ENCODE peak calls at places on chromosomes 11 and 22, in seven cellular contexts. One of them, this sample, is unnamed.
A peak's percentile ranks its signal among the peaks of the same experiment; 100 is the strongest.

GRCh38 chr11:47987781-47988180 is 7.4 kb downstream of the PTPRJ start:
- DNase-seq in stimulated activated CD8-positive, alpha-beta memory T cell treated with anti-CD3 and anti-CD28 coated beads, Interleukin-12 subunit alpha, Interleukin-12 subunit beta, amount 100 ng/mL, for 4 hours: no peak
- DNase-seq in mucosa of gallbladder: no peak
- DNase-seq in NCI-H1417 treated with DMSO at 0.1 percent for 48 hours: no peak
- DNase-seq in Calu3: peak; percentile 58
- DNase-seq in HT1080: no peak
- DNase-seq in left cardiac atrium: no peak
- DNase-seq in this sample: no peak

GRCh38 chr22:39496131-39496838 is 5.8 kb upstream of the MIEF1 start:
- DNase-seq in stimulated activated CD8-positive, alpha-beta memory T cell treated with anti-CD3 and anti-CD28 coated beads, Interleukin-12 subunit alpha, Interleukin-12 subunit beta, amount 100 ng/mL, for 4 hours: no peak
- DNase-seq in mucosa of gallbladder: peak; percentile 70
- DNase-seq in NCI-H1417 treated with DMSO at 0.1 percent for 48 hours: no peak
- DNase-seq in Calu3: peak; percentile 64
- DNase-seq in HT1080: peak; percentile 46
- DNase-seq in left cardiac atrium: peak; percentile 77
- DNase-seq in this sample: peak; percentile 70

GRCh38 chr22:23265389-23265700 is 85.0 kb downstream of the BCR start:
- DNase-seq in stimulated activated CD8-positive, alpha-beta memory T cell treated with anti-CD3 and anti-CD28 coated beads, Interleukin-12 subunit alpha, Interleukin-12 subunit beta, amount 100 ng/mL, for 4 hours: no peak
- DNase-seq in mucosa of gallbladder: no peak
- DNase-seq in NCI-H1417 treated with DMSO at 0.1 percent for 48 hours: no peak
- DNase-seq in Calu3: no peak
- DNase-seq in HT1080: no peak
- DNase-seq in left cardiac atrium: no peak
- DNase-seq in this sample: no peak

GRCh38 chr11:95984035-95984434 is 60.1 kb upstream of the MTMR2 start:
- DNase-seq in stimulated activated CD8-positive, alpha-beta memory T cell treated with anti-CD3 and anti-CD28 coated beads, Interleukin-12 subunit alpha, Interleukin-12 subunit beta, amount 100 ng/mL, for 4 hours: no peak
- DNase-seq in mucosa of gallbladder: no peak
- DNase-seq in NCI-H1417 treated with DMSO at 0.1 percent for 48 hours: no peak
- DNase-seq in Calu3: no peak
- DNase-seq in HT1080: no peak
- DNase-seq in left cardiac atrium: no peak
- DNase-seq in this sample: no peak

GRCh38 chr11:66891849-66892660 is 35.2 kb downstream of the LRFN4 start:
- DNase-seq in stimulated activated CD8-positive, alpha-beta memory T cell treated with anti-CD3 and anti-CD28 coated beads, Interleukin-12 subunit alpha, Interleukin-12 subunit beta, amount 100 ng/mL, for 4 hours: peak; percentile 4
- DNase-seq in mucosa of gallbladder: peak; percentile 76
- DNase-seq in NCI-H1417 treated with DMSO at 0.1 percent for 48 hours: no peak
- DNase-seq in Calu3: peak; percentile 80
- DNase-seq in HT1080: peak; percentile 97
- DNase-seq in left cardiac atrium: peak; percentile 53
- DNase-seq in this sample: peak; percentile 95

GRCh38 chr11:129252621-129253020 is 60.5 kb upstream of the ARHGAP32 start:
- DNase-seq in stimulated activated CD8-positive, alpha-beta memory T cell treated with anti-CD3 and anti-CD28 coated beads, Interleukin-12 subunit alpha, Interleukin-12 subunit beta, amount 100 ng/mL, for 4 hours: no peak
- DNase-seq in mucosa of gallbladder: no peak
- DNase-seq in NCI-H1417 treated with DMSO at 0.1 percent for 48 hours: no peak
- DNase-seq in Calu3: no peak
- DNase-seq in HT1080: no peak
- DNase-seq in left cardiac atrium: no peak
- DNase-seq in this sample: no peak

GRCh38 chr11:59261150-59261549 is 48.4 kb upstream of the MPEG1 start:
- DNase-seq in stimulated activated CD8-positive, alpha-beta memory T cell treated with anti-CD3 and anti-CD28 coated beads, Interleukin-12 subunit alpha, Interleukin-12 subunit beta, amount 100 ng/mL, for 4 hours: no peak
- DNase-seq in mucosa of gallbladder: no peak
- DNase-seq in NCI-H1417 treated with DMSO at 0.1 percent for 48 hours: no peak
- DNase-seq in Calu3: no peak
- DNase-seq in HT1080: no peak
- DNase-seq in left cardiac atrium: no peak
- DNase-seq in this sample: no peak

GRCh38 chr11:61793084-61793828 is 545 bp downstream of the FEN1 start:
- DNase-seq in stimulated activated CD8-positive, alpha-beta memory T cell treated with anti-CD3 and anti-CD28 coated beads, Interleukin-12 subunit alpha, Interleukin-12 subunit beta, amount 100 ng/mL, for 4 hours: no peak
- DNase-seq in mucosa of gallbladder: no peak
- DNase-seq in NCI-H1417 treated with DMSO at 0.1 percent for 48 hours: peak; percentile 14
- DNase-seq in Calu3: no peak
- DNase-seq in HT1080: no peak
- DNase-seq in left cardiac atrium: no peak
- DNase-seq in this sample: peak; percentile 23

GRCh38 chr11:57622263-57622662 is 24.8 kb downstream of the SERPING1 start:
- DNase-seq in stimulated activated CD8-positive, alpha-beta memory T cell treated with anti-CD3 and anti-CD28 coated beads, Interleukin-12 subunit alpha, Interleukin-12 subunit beta, amount 100 ng/mL, for 4 hours: no peak
- DNase-seq in mucosa of gallbladder: no peak
- DNase-seq in NCI-H1417 treated with DMSO at 0.1 percent for 48 hours: no peak
- DNase-seq in Calu3: no peak
- DNase-seq in HT1080: no peak
- DNase-seq in left cardiac atrium: no peak
- DNase-seq in this sample: no peak

GRCh38 chr11:123434262-123434661 is 4.2 kb downstream of the GRAMD1B start:
- DNase-seq in stimulated activated CD8-positive, alpha-beta memory T cell treated with anti-CD3 and anti-CD28 coated beads, Interleukin-12 subunit alpha, Interleukin-12 subunit beta, amount 100 ng/mL, for 4 hours: no peak
- DNase-seq in mucosa of gallbladder: no peak
- DNase-seq in NCI-H1417 treated with DMSO at 0.1 percent for 48 hours: no peak
- DNase-seq in Calu3: peak; percentile 12
- DNase-seq in HT1080: peak; percentile 59
- DNase-seq in left cardiac atrium: no peak
- DNase-seq in this sample: peak; percentile 62

GRCh38 chr11:94544832-94545640 is 1.3 kb downstream of the FUT4 start:
- DNase-seq in stimulated activated CD8-positive, alpha-beta memory T cell treated with anti-CD3 and anti-CD28 coated beads, Interleukin-12 subunit alpha, Interleukin-12 subunit beta, amount 100 ng/mL, for 4 hours: no peak
- DNase-seq in mucosa of gallbladder: peak; percentile 34
- DNase-seq in NCI-H1417 treated with DMSO at 0.1 percent for 48 hours: no peak
- DNase-seq in Calu3: no peak
- DNase-seq in HT1080: no peak
- DNase-seq in left cardiac atrium: peak; percentile 39
- DNase-seq in this sample: no peak

GRCh38 chr11:128463386-128463829 is 124.0 kb downstream of the ETS1 start:
- DNase-seq in stimulated activated CD8-positive, alpha-beta memory T cell treated with anti-CD3 and anti-CD28 coated beads, Interleukin-12 subunit alpha, Interleukin-12 subunit beta, amount 100 ng/mL, for 4 hours: no peak
- DNase-seq in mucosa of gallbladder: no peak
- DNase-seq in NCI-H1417 treated with DMSO at 0.1 percent for 48 hours: no peak
- DNase-seq in Calu3: no peak
- DNase-seq in HT1080: peak; percentile 79
- DNase-seq in left cardiac atrium: peak; percentile 69
- DNase-seq in this sample: no peak

GRCh38 chr11:100576044-100577021 is 110.8 kb upstream of the ARHGAP42 start:
- DNase-seq in stimulated activated CD8-positive, alpha-beta memory T cell treated with anti-CD3 and anti-CD28 coated beads, Interleukin-12 subunit alpha, Interleukin-12 subunit beta, amount 100 ng/mL, for 4 hours: no peak
- DNase-seq in mucosa of gallbladder: peak; percentile 12
- DNase-seq in NCI-H1417 treated with DMSO at 0.1 percent for 48 hours: peak; percentile 61
- DNase-seq in Calu3: peak; percentile 19
- DNase-seq in HT1080: peak; percentile 46
- DNase-seq in left cardiac atrium: no peak
- DNase-seq in this sample: peak; percentile 68

GRCh38 chr11:68215087-68215445 is 2.0 kb upstream of the KMT5B start:
- DNase-seq in stimulated activated CD8-positive, alpha-beta memory T cell treated with anti-CD3 and anti-CD28 coated beads, Interleukin-12 subunit alpha, Interleukin-12 subunit beta, amount 100 ng/mL, for 4 hours: no peak
- DNase-seq in mucosa of gallbladder: no peak
- DNase-seq in NCI-H1417 treated with DMSO at 0.1 percent for 48 hours: no peak
- DNase-seq in Calu3: no peak
- DNase-seq in HT1080: no peak
- DNase-seq in left cardiac atrium: no peak
- DNase-seq in this sample: peak; percentile 21

GRCh38 chr11:92964471-92964870 is 5.0 kb upstream of the MTNR1B start:
- DNase-seq in stimulated activated CD8-positive, alpha-beta memory T cell treated with anti-CD3 and anti-CD28 coated beads, Interleukin-12 subunit alpha, Interleukin-12 subunit beta, amount 100 ng/mL, for 4 hours: no peak
- DNase-seq in mucosa of gallbladder: peak; percentile 40
- DNase-seq in NCI-H1417 treated with DMSO at 0.1 percent for 48 hours: no peak
- DNase-seq in Calu3: peak; percentile 47
- DNase-seq in HT1080: no peak
- DNase-seq in left cardiac atrium: no peak
- DNase-seq in this sample: no peak

GRCh38 chr22:31272522-31273446 is 19.5 kb downstream of the PIK3IP1 start:
- DNase-seq in stimulated activated CD8-positive, alpha-beta memory T cell treated with anti-CD3 and anti-CD28 coated beads, Interleukin-12 subunit alpha, Interleukin-12 subunit beta, amount 100 ng/mL, for 4 hours: no peak
- DNase-seq in mucosa of gallbladder: peak; percentile 60
- DNase-seq in NCI-H1417 treated with DMSO at 0.1 percent for 48 hours: no peak
- DNase-seq in Calu3: peak; percentile 62
- DNase-seq in HT1080: peak; percentile 49
- DNase-seq in left cardiac atrium: peak; percentile 50
- DNase-seq in this sample: peak; percentile 68

GRCh38 chr11:130548491-130548833 is 100.0 kb downstream of the ADAMTS15 start:
- DNase-seq in stimulated activated CD8-positive, alpha-beta memory T cell treated with anti-CD3 and anti-CD28 coated beads, Interleukin-12 subunit alpha, Interleukin-12 subunit beta, amount 100 ng/mL, for 4 hours: no peak
- DNase-seq in mucosa of gallbladder: no peak
- DNase-seq in NCI-H1417 treated with DMSO at 0.1 percent for 48 hours: no peak
- DNase-seq in Calu3: no peak
- DNase-seq in HT1080: no peak
- DNase-seq in left cardiac atrium: no peak
- DNase-seq in this sample: no peak

GRCh38 chr22:22248878-22249277 is 4.3 kb downstream of the VPREB1 start:
- DNase-seq in stimulated activated CD8-positive, alpha-beta memory T cell treated with anti-CD3 and anti-CD28 coated beads, Interleukin-12 subunit alpha, Interleukin-12 subunit beta, amount 100 ng/mL, for 4 hours: no peak
- DNase-seq in mucosa of gallbladder: no peak
- DNase-seq in NCI-H1417 treated with DMSO at 0.1 percent for 48 hours: no peak
- DNase-seq in Calu3: no peak
- DNase-seq in HT1080: no peak
- DNase-seq in left cardiac atrium: no peak
- DNase-seq in this sample: peak; percentile 49

GRCh38 chr22:17234144-17234623 is 14.9 kb upstream of the ADA2 start:
- DNase-seq in stimulated activated CD8-positive, alpha-beta memory T cell treated with anti-CD3 and anti-CD28 coated beads, Interleukin-12 subunit alpha, Interleukin-12 subunit beta, amount 100 ng/mL, for 4 hours: no peak
- DNase-seq in mucosa of gallbladder: no peak
- DNase-seq in NCI-H1417 treated with DMSO at 0.1 percent for 48 hours: no peak
- DNase-seq in Calu3: no peak
- DNase-seq in HT1080: peak; percentile 36
- DNase-seq in left cardiac atrium: no peak
- DNase-seq in this sample: no peak

GRCh38 chr11:68855205-68855978 is 13.7 kb upstream of the CPT1A start:
- DNase-seq in stimulated activated CD8-positive, alpha-beta memory T cell treated with anti-CD3 and anti-CD28 coated beads, Interleukin-12 subunit alpha, Interleukin-12 subunit beta, amount 100 ng/mL, for 4 hours: no peak
- DNase-seq in mucosa of gallbladder: no peak
- DNase-seq in NCI-H1417 treated with DMSO at 0.1 percent for 48 hours: no peak
- DNase-seq in Calu3: peak; percentile 14
- DNase-seq in HT1080: no peak
- DNase-seq in left cardiac atrium: peak; percentile 52
- DNase-seq in this sample: no peak

GRCh38 chr11:14075118-14075601 is 112.6 kb downstream of the SPON1 start:
- DNase-seq in stimulated activated CD8-positive, alpha-beta memory T cell treated with anti-CD3 and anti-CD28 coated beads, Interleukin-12 subunit alpha, Interleukin-12 subunit beta, amount 100 ng/mL, for 4 hours: peak; percentile 21
- DNase-seq in mucosa of gallbladder: no peak
- DNase-seq in NCI-H1417 treated with DMSO at 0.1 percent for 48 hours: no peak
- DNase-seq in Calu3: no peak
- DNase-seq in HT1080: peak; percentile 77
- DNase-seq in left cardiac atrium: no peak
- DNase-seq in this sample: no peak

GRCh38 chr11:60863550-60864521 is 3.5 kb upstream of the ZP1 start:
- DNase-seq in stimulated activated CD8-positive, alpha-beta memory T cell treated with anti-CD3 and anti-CD28 coated beads, Interleukin-12 subunit alpha, Interleukin-12 subunit beta, amount 100 ng/mL, for 4 hours: no peak
- DNase-seq in mucosa of gallbladder: no peak
- DNase-seq in NCI-H1417 treated with DMSO at 0.1 percent for 48 hours: no peak
- DNase-seq in Calu3: no peak
- DNase-seq in HT1080: no peak
- DNase-seq in left cardiac atrium: no peak
- DNase-seq in this sample: no peak

GRCh38 chr22:34294986-34295385 is 374.7 kb upstream of the LARGE1 start:
- DNase-seq in stimulated activated CD8-positive, alpha-beta memory T cell treated with anti-CD3 and anti-CD28 coated beads, Interleukin-12 subunit alpha, Interleukin-12 subunit beta, amount 100 ng/mL, for 4 hours: no peak
- DNase-seq in mucosa of gallbladder: peak; percentile 25
- DNase-seq in NCI-H1417 treated with DMSO at 0.1 percent for 48 hours: no peak
- DNase-seq in Calu3: no peak
- DNase-seq in HT1080: no peak
- DNase-seq in left cardiac atrium: no peak
- DNase-seq in this sample: no peak

GRCh38 chr11:16912607-16913006 is 101.6 kb downstream of the PLEKHA7 start:
- DNase-seq in stimulated activated CD8-positive, alpha-beta memory T cell treated with anti-CD3 and anti-CD28 coated beads, Interleukin-12 subunit alpha, Interleukin-12 subunit beta, amount 100 ng/mL, for 4 hours: no peak
- DNase-seq in mucosa of gallbladder: no peak
- DNase-seq in NCI-H1417 treated with DMSO at 0.1 percent for 48 hours: no peak
- DNase-seq in Calu3: peak; percentile 31
- DNase-seq in HT1080: no peak
- DNase-seq in left cardiac atrium: no peak
- DNase-seq in this sample: no peak

GRCh38 chr11:75767228-75767572 is 1.4 kb upstream of the DGAT2 start:
- DNase-seq in stimulated activated CD8-positive, alpha-beta memory T cell treated with anti-CD3 and anti-CD28 coated beads, Interleukin-12 subunit alpha, Interleukin-12 subunit beta, amount 100 ng/mL, for 4 hours: no peak
- DNase-seq in mucosa of gallbladder: no peak
- DNase-seq in NCI-H1417 treated with DMSO at 0.1 percent for 48 hours: no peak
- DNase-seq in Calu3: no peak
- DNase-seq in HT1080: no peak
- DNase-seq in left cardiac atrium: no peak
- DNase-seq in this sample: no peak

GRCh38 chr22:50691521-50691920 is 18.9 kb downstream of the SHANK3 start:
- DNase-seq in stimulated activated CD8-positive, alpha-beta memory T cell treated with anti-CD3 and anti-CD28 coated beads, Interleukin-12 subunit alpha, Interleukin-12 subunit beta, amount 100 ng/mL, for 4 hours: no peak
- DNase-seq in mucosa of gallbladder: no peak
- DNase-seq in NCI-H1417 treated with DMSO at 0.1 percent for 48 hours: no peak
- DNase-seq in Calu3: peak; percentile 47
- DNase-seq in HT1080: peak; percentile 34
- DNase-seq in left cardiac atrium: no peak
- DNase-seq in this sample: peak; percentile 56

GRCh38 chr11:61429346-61429690 is 457 bp downstream of the CPSF7 start:
- DNase-seq in stimulated activated CD8-positive, alpha-beta memory T cell treated with anti-CD3 and anti-CD28 coated beads, Interleukin-12 subunit alpha, Interleukin-12 subunit beta, amount 100 ng/mL, for 4 hours: peak; percentile 57
- DNase-seq in mucosa of gallbladder: peak; percentile 20
- DNase-seq in NCI-H1417 treated with DMSO at 0.1 percent for 48 hours: peak; percentile 31
- DNase-seq in Calu3: peak; percentile 69
- DNase-seq in HT1080: peak; percentile 47
- DNase-seq in left cardiac atrium: peak; percentile 76
- DNase-seq in this sample: peak; percentile 84

GRCh38 chr22:42500164-42500835 is 19.3 kb downstream of the RRP7A start:
- DNase-seq in stimulated activated CD8-positive, alpha-beta memory T cell treated with anti-CD3 and anti-CD28 coated beads, Interleukin-12 subunit alpha, Interleukin-12 subunit beta, amount 100 ng/mL, for 4 hours: peak; percentile 59
- DNase-seq in mucosa of gallbladder: peak; percentile 85
- DNase-seq in NCI-H1417 treated with DMSO at 0.1 percent for 48 hours: no peak
- DNase-seq in Calu3: no peak
- DNase-seq in HT1080: no peak
- DNase-seq in left cardiac atrium: peak; percentile 84
- DNase-seq in this sample: peak; percentile 94

GRCh38 chr11:73372371-73372993 is 3.7 kb upstream of the RELT start:
- DNase-seq in stimulated activated CD8-positive, alpha-beta memory T cell treated with anti-CD3 and anti-CD28 coated beads, Interleukin-12 subunit alpha, Interleukin-12 subunit beta, amount 100 ng/mL, for 4 hours: no peak
- DNase-seq in mucosa of gallbladder: no peak
- DNase-seq in NCI-H1417 treated with DMSO at 0.1 percent for 48 hours: no peak
- DNase-seq in Calu3: peak; percentile 15
- DNase-seq in HT1080: peak; percentile 52
- DNase-seq in left cardiac atrium: no peak
- DNase-seq in this sample: peak; percentile 37

This sample was measured in GM12865.